ENCODE peak calls at places on chromosomes 6 and 20, in four cellular contexts. One of them, this sample, is unnamed.

GRCh38 chr6:144315226-144315980 is 30.3 kb downstream of the UTRN start:
- DNase-seq in NCI-H446 treated with DMSO at 0.1 percent for 48 hours: no peak
- DNase-seq in GM12865: no peak
- DNase-seq in mucosa of gallbladder: no peak
- DNase-seq in this sample: no peak

GRCh38 chr6:127186889-127187288 is 68.4 kb downstream of the RSPO3 start:
- DNase-seq in NCI-H446 treated with DMSO at 0.1 percent for 48 hours: no peak
- DNase-seq in GM12865: peak; percentile 58
- DNase-seq in mucosa of gallbladder: peak; percentile 25
- DNase-seq in this sample: no peak

GRCh38 chr6:36840471-36841461 is 1.5 kb upstream of the CPNE5 start:
- DNase-seq in NCI-H446 treated with DMSO at 0.1 percent for 48 hours: no peak
- DNase-seq in GM12865: no peak
- DNase-seq in mucosa of gallbladder: no peak
- DNase-seq in this sample: no peak

GRCh38 chr6:135853227-135853626 is 1.7 kb downstream of the PDE7B start:
- DNase-seq in NCI-H446 treated with DMSO at 0.1 percent for 48 hours: peak; percentile 14
- DNase-seq in GM12865: no peak
- DNase-seq in mucosa of gallbladder: no peak
- DNase-seq in this sample: no peak

GRCh38 chr6:39260953-39261352 is 31.7 kb upstream of the KCNK5 start:
- DNase-seq in NCI-H446 treated with DMSO at 0.1 percent for 48 hours: no peak
- DNase-seq in GM12865: no peak
- DNase-seq in mucosa of gallbladder: no peak
- DNase-seq in this sample: no peak

GRCh38 chr20:49785851-49786174 is 26.8 kb upstream of the SLC9A8 start:
- DNase-seq in NCI-H446 treated with DMSO at 0.1 percent for 48 hours: no peak
- DNase-seq in GM12865: peak; percentile 93
- DNase-seq in mucosa of gallbladder: no peak
- DNase-seq in this sample: no peak

GRCh38 chr20:39660251-39660650 is 698.1 kb downstream of the DHX35 start:
- DNase-seq in NCI-H446 treated with DMSO at 0.1 percent for 48 hours: no peak
- DNase-seq in GM12865: no peak
- DNase-seq in mucosa of gallbladder: no peak
- DNase-seq in this sample: no peak

GRCh38 chr6:83536034-83536646 is 23.8 kb downstream of the PRSS35 start:
- DNase-seq in NCI-H446 treated with DMSO at 0.1 percent for 48 hours: no peak
- DNase-seq in GM12865: peak; percentile 71
- DNase-seq in mucosa of gallbladder: peak; percentile 37
- DNase-seq in this sample: no peak

GRCh38 chr6:107657755-107658461 is 166.2 kb downstream of the SCML4 start:
- DNase-seq in NCI-H446 treated with DMSO at 0.1 percent for 48 hours: peak; percentile 85
- DNase-seq in GM12865: peak; percentile 97
- DNase-seq in mucosa of gallbladder: peak; percentile 59
- DNase-seq in this sample: no peak

GRCh38 chr6:69792292-69792691 is 4.5 kb downstream of the LMBRD1 start:
- DNase-seq in NCI-H446 treated with DMSO at 0.1 percent for 48 hours: no peak
- DNase-seq in GM12865: no peak
- DNase-seq in mucosa of gallbladder: no peak
- DNase-seq in this sample: no peak

GRCh38 chr20:53926428-53927028 is 143.9 kb downstream of the BCAS1 start:
- DNase-seq in NCI-H446 treated with DMSO at 0.1 percent for 48 hours: no peak
- DNase-seq in GM12865: peak; percentile 95
- DNase-seq in mucosa of gallbladder: peak; percentile 26
- DNase-seq in this sample: peak; percentile 91

GRCh38 chr20:8414611-8415274 is 282.7 kb downstream of the PLCB1 start:
- DNase-seq in NCI-H446 treated with DMSO at 0.1 percent for 48 hours: peak; percentile 76
- DNase-seq in GM12865: no peak
- DNase-seq in mucosa of gallbladder: no peak
- DNase-seq in this sample: no peak

GRCh38 chr20:44309763-44310663 is 989 bp downstream of the FITM2 start:
- DNase-seq in NCI-H446 treated with DMSO at 0.1 percent for 48 hours: no peak
- DNase-seq in GM12865: no peak
- DNase-seq in mucosa of gallbladder: no peak
- DNase-seq in this sample: peak; percentile 40

GRCh38 chr6:84853901-84854300 is 89.5 kb upstream of the TBX18 start:
- DNase-seq in NCI-H446 treated with DMSO at 0.1 percent for 48 hours: no peak
- DNase-seq in GM12865: no peak
- DNase-seq in mucosa of gallbladder: no peak
- DNase-seq in this sample: no peak

GRCh38 chr6:167424060-167424673 is 99.3 kb downstream of the TTLL2 start:
- DNase-seq in NCI-H446 treated with DMSO at 0.1 percent for 48 hours: no peak
- DNase-seq in GM12865: no peak
- DNase-seq in mucosa of gallbladder: no peak
- DNase-seq in this sample: no peak

GRCh38 chr6:170516783-170517616 is 36.1 kb downstream of the PSMB1 start:
- DNase-seq in NCI-H446 treated with DMSO at 0.1 percent for 48 hours: peak; percentile 25
- DNase-seq in GM12865: peak; percentile 71
- DNase-seq in mucosa of gallbladder: peak; percentile 33
- DNase-seq in this sample: peak; percentile 47

GRCh38 chr6:38350882-38351281 is 288.8 kb downstream of the BTBD9 start:
- DNase-seq in NCI-H446 treated with DMSO at 0.1 percent for 48 hours: no peak
- DNase-seq in GM12865: no peak
- DNase-seq in mucosa of gallbladder: no peak
- DNase-seq in this sample: no peak